ENCODE peak calls at places on chromosomes 16 and 17, in seven cellular contexts. One of them, this sample, is unnamed.

GRCh38 chr17:4420692-4421131 is 13.0 kb upstream of the SPNS3 start:
- DNase-seq in activated CD8-positive, alpha-beta memory T cell treated with anti-CD3 and anti-CD28 coated beads for 4 hours: peak; percentile 26
- DNase-seq in endothelial cell: peak; percentile 51
- DNase-seq in T-helper 1 cell: peak; percentile 56
- DNase-seq in fibroblast of gingiva: peak; percentile 49
- DNase-seq in psoas muscle: no peak
- DNase-seq in HEK293T: peak; percentile 84
- DNase-seq in this sample: peak; percentile 38

GRCh38 chr16:81349608-81350305 is 35.0 kb downstream of the GAN start:
- DNase-seq in psoas muscle: no peak
- DNase-seq in activated CD8-positive, alpha-beta memory T cell treated with anti-CD3 and anti-CD28 coated beads for 4 hours: no peak
- DNase-seq in fibroblast of gingiva: no peak
- DNase-seq in endothelial cell: no peak
- DNase-seq in T-helper 1 cell: no peak
- DNase-seq in HEK293T: no peak
- DNase-seq in this sample: no peak

GRCh38 chr16:70665113-70665694 is 18.8 kb downstream of the IL34 start:
- DNase-seq in psoas muscle: no peak
- DNase-seq in activated CD8-positive, alpha-beta memory T cell treated with anti-CD3 and anti-CD28 coated beads for 4 hours: no peak
- DNase-seq in HEK293T: no peak
- DNase-seq in fibroblast of gingiva: no peak
- DNase-seq in endothelial cell: no peak
- DNase-seq in T-helper 1 cell: no peak
- DNase-seq in this sample: no peak

GRCh38 chr17:57735707-57736106 is 9.4 kb downstream of the CCDC182 start:
- DNase-seq in psoas muscle: no peak
- DNase-seq in endothelial cell: peak; percentile 33
- DNase-seq in activated CD8-positive, alpha-beta memory T cell treated with anti-CD3 and anti-CD28 coated beads for 4 hours: no peak
- DNase-seq in T-helper 1 cell: no peak
- DNase-seq in fibroblast of gingiva: no peak
- DNase-seq in HEK293T: peak; percentile 52
- DNase-seq in this sample: no peak

GRCh38 chr17:40097087-40097486 is 3.3 kb downstream of the NR1D1 start:
- DNase-seq in endothelial cell: no peak
- DNase-seq in T-helper 1 cell: no peak
- DNase-seq in activated CD8-positive, alpha-beta memory T cell treated with anti-CD3 and anti-CD28 coated beads for 4 hours: no peak
- DNase-seq in HEK293T: no peak
- DNase-seq in psoas muscle: no peak
- DNase-seq in fibroblast of gingiva: no peak
- DNase-seq in this sample: no peak

GRCh38 chr16:30348929-30349328 is 6.2 kb downstream of the CD2BP2 start:
- DNase-seq in T-helper 1 cell: no peak
- DNase-seq in endothelial cell: no peak
- DNase-seq in activated CD8-positive, alpha-beta memory T cell treated with anti-CD3 and anti-CD28 coated beads for 4 hours: no peak
- DNase-seq in fibroblast of gingiva: no peak
- DNase-seq in psoas muscle: no peak
- DNase-seq in HEK293T: no peak
- DNase-seq in this sample: no peak

GRCh38 chr16:85148959-85149358 is 36.7 kb upstream of the CIBAR2 start:
- DNase-seq in endothelial cell: no peak
- DNase-seq in psoas muscle: no peak
- DNase-seq in HEK293T: no peak
- DNase-seq in activated CD8-positive, alpha-beta memory T cell treated with anti-CD3 and anti-CD28 coated beads for 4 hours: no peak
- DNase-seq in fibroblast of gingiva: peak; percentile 60
- DNase-seq in T-helper 1 cell: no peak
- DNase-seq in this sample: no peak

GRCh38 chr17:66949501-66949900 is 15.0 kb upstream of the CACNG4 start:
- DNase-seq in endothelial cell: no peak
- DNase-seq in activated CD8-positive, alpha-beta memory T cell treated with anti-CD3 and anti-CD28 coated beads for 4 hours: no peak
- DNase-seq in psoas muscle: no peak
- DNase-seq in HEK293T: no peak
- DNase-seq in fibroblast of gingiva: no peak
- DNase-seq in T-helper 1 cell: no peak
- DNase-seq in this sample: no peak

GRCh38 chr17:58043221-58044181 is 36.5 kb upstream of the SRSF1 start:
- DNase-seq in HEK293T: no peak
- DNase-seq in psoas muscle: no peak
- DNase-seq in T-helper 1 cell: no peak
- DNase-seq in fibroblast of gingiva: no peak
- DNase-seq in activated CD8-positive, alpha-beta memory T cell treated with anti-CD3 and anti-CD28 coated beads for 4 hours: no peak
- DNase-seq in endothelial cell: no peak
- DNase-seq in this sample: no peak

GRCh38 chr17:76791053-76791980 is 53.4 kb downstream of the MFSD11 start:
- DNase-seq in HEK293T: no peak
- DNase-seq in fibroblast of gingiva: peak; percentile 60
- DNase-seq in endothelial cell: no peak
- DNase-seq in T-helper 1 cell: no peak
- DNase-seq in psoas muscle: peak; percentile 23
- DNase-seq in activated CD8-positive, alpha-beta memory T cell treated with anti-CD3 and anti-CD28 coated beads for 4 hours: no peak
- DNase-seq in this sample: peak; percentile 30

GRCh38 chr16:24848065-24848464 is 2.3 kb downstream of the SLC5A11 start:
- DNase-seq in fibroblast of gingiva: peak; percentile 45
- DNase-seq in T-helper 1 cell: no peak
- DNase-seq in endothelial cell: no peak
- DNase-seq in psoas muscle: no peak
- DNase-seq in HEK293T: no peak
- DNase-seq in activated CD8-positive, alpha-beta memory T cell treated with anti-CD3 and anti-CD28 coated beads for 4 hours: no peak
- DNase-seq in this sample: peak; percentile 87

GRCh38 chr16:87657621-87658192 is 55.4 kb downstream of the JPH3 start:
- DNase-seq in psoas muscle: no peak
- DNase-seq in endothelial cell: no peak
- DNase-seq in fibroblast of gingiva: no peak
- DNase-seq in activated CD8-positive, alpha-beta memory T cell treated with anti-CD3 and anti-CD28 coated beads for 4 hours: no peak
- DNase-seq in T-helper 1 cell: no peak
- DNase-seq in HEK293T: peak; percentile 42
- DNase-seq in this sample: peak; percentile 43

GRCh38 chr16:49459953-49460735 is 86.5 kb downstream of the C16orf78 start:
- DNase-seq in T-helper 1 cell: no peak
- DNase-seq in HEK293T: no peak
- DNase-seq in activated CD8-positive, alpha-beta memory T cell treated with anti-CD3 and anti-CD28 coated beads for 4 hours: no peak
- DNase-seq in psoas muscle: no peak
- DNase-seq in endothelial cell: no peak
- DNase-seq in fibroblast of gingiva: no peak
- DNase-seq in this sample: no peak

GRCh38 chr17:75124041-75124818 is 7.3 kb downstream of the NT5C start:
- DNase-seq in T-helper 1 cell: no peak
- DNase-seq in endothelial cell: no peak
- DNase-seq in HEK293T: no peak
- DNase-seq in activated CD8-positive, alpha-beta memory T cell treated with anti-CD3 and anti-CD28 coated beads for 4 hours: peak; percentile 49
- DNase-seq in psoas muscle: peak; percentile 52
- DNase-seq in fibroblast of gingiva: no peak
- DNase-seq in this sample: peak; percentile 99

GRCh38 chr17:12415031-12415430 is 250.7 kb upstream of the MYOCD start:
- DNase-seq in HEK293T: no peak
- DNase-seq in T-helper 1 cell: no peak
- DNase-seq in activated CD8-positive, alpha-beta memory T cell treated with anti-CD3 and anti-CD28 coated beads for 4 hours: no peak
- DNase-seq in psoas muscle: no peak
- DNase-seq in fibroblast of gingiva: no peak
- DNase-seq in endothelial cell: no peak
- DNase-seq in this sample: peak; percentile 13

GRCh38 chr16:88505405-88506082 is 52.5 kb downstream of the ZFPM1 start:
- DNase-seq in fibroblast of gingiva: no peak
- DNase-seq in HEK293T: peak; percentile 71
- DNase-seq in endothelial cell: peak; percentile 40
- DNase-seq in psoas muscle: peak; percentile 44
- DNase-seq in T-helper 1 cell: peak; percentile 60
- DNase-seq in activated CD8-positive, alpha-beta memory T cell treated with anti-CD3 and anti-CD28 coated beads for 4 hours: peak; percentile 16
- DNase-seq in this sample: peak; percentile 67

GRCh38 chr16:5019775-5020174 is 14.0 kb downstream of the NAGPA start:
- DNase-seq in endothelial cell: no peak
- DNase-seq in T-helper 1 cell: no peak
- DNase-seq in HEK293T: no peak
- DNase-seq in activated CD8-positive, alpha-beta memory T cell treated with anti-CD3 and anti-CD28 coated beads for 4 hours: no peak
- DNase-seq in psoas muscle: no peak
- DNase-seq in fibroblast of gingiva: no peak
- DNase-seq in this sample: no peak

GRCh38 chr17:59762022-59762825 is 54.8 kb downstream of the VMP1 start:
- DNase-seq in psoas muscle: no peak
- DNase-seq in T-helper 1 cell: no peak
- DNase-seq in fibroblast of gingiva: peak; percentile 43
- DNase-seq in endothelial cell: no peak
- DNase-seq in activated CD8-positive, alpha-beta memory T cell treated with anti-CD3 and anti-CD28 coated beads for 4 hours: no peak
- DNase-seq in HEK293T: no peak
- DNase-seq in this sample: peak; percentile 16

GRCh38 chr17:39169101-39169500 is 3.1 kb upstream of the ARL5C start:
- DNase-seq in fibroblast of gingiva: no peak
- DNase-seq in psoas muscle: no peak
- DNase-seq in T-helper 1 cell: no peak
- DNase-seq in endothelial cell: no peak
- DNase-seq in activated CD8-positive, alpha-beta memory T cell treated with anti-CD3 and anti-CD28 coated beads for 4 hours: no peak
- DNase-seq in HEK293T: no peak
- DNase-seq in this sample: no peak

GRCh38 chr16:50879873-50880695 is 138.2 kb downstream of the CYLD start:
- DNase-seq in activated CD8-positive, alpha-beta memory T cell treated with anti-CD3 and anti-CD28 coated beads for 4 hours: no peak
- DNase-seq in psoas muscle: no peak
- DNase-seq in T-helper 1 cell: no peak
- DNase-seq in fibroblast of gingiva: no peak
- DNase-seq in HEK293T: no peak
- DNase-seq in endothelial cell: peak; percentile 18
- DNase-seq in this sample: no peak

GRCh38 chr16:77918792-77919707 is 103.3 kb upstream of the CLEC3A start:
- DNase-seq in HEK293T: no peak
- DNase-seq in fibroblast of gingiva: no peak
- DNase-seq in endothelial cell: no peak
- DNase-seq in T-helper 1 cell: no peak
- DNase-seq in activated CD8-positive, alpha-beta memory T cell treated with anti-CD3 and anti-CD28 coated beads for 4 hours: no peak
- DNase-seq in psoas muscle: no peak
- DNase-seq in this sample: peak; percentile 21

GRCh38 chr16:67116388-67117311 is 6.9 kb downstream of the PHAF1 start:
- DNase-seq in endothelial cell: no peak
- DNase-seq in activated CD8-positive, alpha-beta memory T cell treated with anti-CD3 and anti-CD28 coated beads for 4 hours: no peak
- DNase-seq in psoas muscle: no peak
- DNase-seq in T-helper 1 cell: no peak
- DNase-seq in fibroblast of gingiva: no peak
- DNase-seq in HEK293T: no peak
- DNase-seq in this sample: no peak

GRCh38 chr17:77327181-77327565 is 186.4 kb downstream of the SEC14L1 start:
- DNase-seq in activated CD8-positive, alpha-beta memory T cell treated with anti-CD3 and anti-CD28 coated beads for 4 hours: no peak
- DNase-seq in fibroblast of gingiva: no peak
- DNase-seq in endothelial cell: no peak
- DNase-seq in T-helper 1 cell: no peak
- DNase-seq in psoas muscle: no peak
- DNase-seq in HEK293T: no peak
- DNase-seq in this sample: no peak

GRCh38 chr17:69105907-69106730 is 35.6 kb downstream of the ABCA6 start:
- DNase-seq in endothelial cell: no peak
- DNase-seq in T-helper 1 cell: no peak
- DNase-seq in HEK293T: no peak
- DNase-seq in psoas muscle: no peak
- DNase-seq in activated CD8-positive, alpha-beta memory T cell treated with anti-CD3 and anti-CD28 coated beads for 4 hours: no peak
- DNase-seq in fibroblast of gingiva: no peak
- DNase-seq in this sample: no peak

GRCh38 chr16:54511181-54511731 is 224.7 kb upstream of the IRX3 start:
- DNase-seq in HEK293T: no peak
- DNase-seq in fibroblast of gingiva: peak; percentile 71
- DNase-seq in activated CD8-positive, alpha-beta memory T cell treated with anti-CD3 and anti-CD28 coated beads for 4 hours: no peak
- DNase-seq in psoas muscle: no peak
- DNase-seq in endothelial cell: no peak
- DNase-seq in T-helper 1 cell: no peak
- DNase-seq in this sample: no peak

GRCh38 chr16:66851166-66851964 is 7.2 kb downstream of the CA7 start:
- DNase-seq in activated CD8-positive, alpha-beta memory T cell treated with anti-CD3 and anti-CD28 coated beads for 4 hours: no peak
- DNase-seq in fibroblast of gingiva: no peak
- DNase-seq in psoas muscle: no peak
- DNase-seq in T-helper 1 cell: no peak
- DNase-seq in endothelial cell: no peak
- DNase-seq in HEK293T: no peak
- DNase-seq in this sample: no peak

GRCh38 chr16:1155353-1156110 is 2.6 kb downstream of the CACNA1H start:
- DNase-seq in endothelial cell: no peak
- DNase-seq in psoas muscle: no peak
- DNase-seq in fibroblast of gingiva: no peak
- DNase-seq in HEK293T: no peak
- DNase-seq in T-helper 1 cell: no peak
- DNase-seq in activated CD8-positive, alpha-beta memory T cell treated with anti-CD3 and anti-CD28 coated beads for 4 hours: no peak
- DNase-seq in this sample: no peak

GRCh38 chr17:2108170-2108569 is 53.3 kb downstream of the HIC1 start:
- DNase-seq in activated CD8-positive, alpha-beta memory T cell treated with anti-CD3 and anti-CD28 coated beads for 4 hours: no peak
- DNase-seq in psoas muscle: no peak
- DNase-seq in endothelial cell: no peak
- DNase-seq in fibroblast of gingiva: peak; percentile 40
- DNase-seq in T-helper 1 cell: no peak
- DNase-seq in HEK293T: no peak
- DNase-seq in this sample: no peak

This sample was measured in NCI-H226.